ENCODE peak calls at places on chromosomes 5 and 9, in six cellular contexts. F is progenitor cell of endocrine pancreas, B is GM23338, Z is posterior cingulate gyrus, T is left ventricle myocardium inferior, D is GM04503. G is an unnamed sample.

GRCh38 chr5:56281489-56282163 is 48.5 kb upstream of the ANKRD55 start:
- DNase-seq in F (no peak), B (no peak), Z (no peak), T (no peak), D (no peak), G (no peak)

GRCh38 chr9:125844611-125845010 is 97.4 kb downstream of the PBX3 start:
- DNase-seq in F (no peak), B (no peak), Z (no peak), T (no peak), D (no peak), G (no peak)

GRCh38 chr5:43627028-43627427 is 24.0 kb downstream of the NNT start:
- DNase-seq in F (no peak), B (peak), Z (no peak), T (no peak), D (no peak), G (peak)

GRCh38 chr9:2213830-2214468 is 198.8 kb downstream of the SMARCA2 start:
- DNase-seq in F (no peak), B (no peak), Z (no peak), T (no peak), D (no peak), G (no peak)

GRCh38 chr9:116639251-116639741 is 47.8 kb upstream of the TRIM32 start:
- DNase-seq in F (no peak), B (no peak), Z (no peak), T (no peak), D (peak), G (no peak)

GRCh38 chr9:136377351-136378170 is 4.1 kb upstream of the CARD9 start:
- DNase-seq in F (no peak), B (no peak), Z (no peak), T (no peak), D (no peak), G (no peak)

GRCh38 chr5:84573017-84573712 is 188.5 kb upstream of the EDIL3 start:
- DNase-seq in F (no peak), B (no peak), Z (no peak), T (no peak), D (no peak), G (no peak)

GRCh38 chr5:93887678-93888077 is 146.3 kb upstream of the POU5F2 start:
- DNase-seq in F (no peak), B (no peak), Z (no peak), T (no peak), D (no peak), G (no peak)

GRCh38 chr9:16103613-16104012 is 550.8 kb downstream of the CCDC171 start:
- DNase-seq in F (no peak), B (no peak), Z (no peak), T (no peak), D (no peak), G (peak)

GRCh38 chr9:89941875-89942274 is 337.1 kb downstream of the GADD45G start:
- DNase-seq in F (no peak), B (no peak), Z (no peak), T (no peak), D (peak), G (no peak)

GRCh38 chr5:174293481-174293880 is 248.0 kb downstream of the NSG2 start:
- DNase-seq in F (no peak), B (no peak), Z (no peak), T (no peak), D (no peak), G (no peak)

G was measured in testis.